ENCODE peak calls at places on chromosome 21, in seven cellular contexts. D is PC-3, K is AG10803, T is sigmoid colon, Y is dorsolateral prefrontal cortex, U is fibroblast of villous mesenchyme, H is heart right ventricle. A is an unnamed sample.

GRCh38 chr21:26236281-26236680 is 65.7 kb upstream of the APP start:
- DNase-seq in H (no peak), D (no peak), T (no peak), K (no peak), U (no peak), Y (no peak), A (no peak)

GRCh38 chr21:41674433-41674832 is 92.4 kb downstream of the RIPK4 start:
- DNase-seq in Y (no peak), K (no peak), T (no peak), U (no peak), D (no peak), H (no peak), A (no peak)

GRCh38 chr21:32256226-32256625 is 22.6 kb downstream of the MIS18A start:
- DNase-seq in U (no peak), K (no peak), T (no peak), D (no peak), H (no peak), Y (no peak), A (no peak)

GRCh38 chr21:35995522-35996088 is 64.7 kb downstream of the SETD4 start:
- DNase-seq in H (no peak), T (no peak), U (no peak), Y (no peak), K (no peak), D (peak), A (no peak)

GRCh38 chr21:41597811-41598231 is 89.9 kb upstream of the TMPRSS2 start:
- DNase-seq in Y (no peak), D (no peak), H (no peak), K (no peak), U (no peak), T (no peak), A (no peak)

GRCh38 chr21:22889445-22889844 is 1891.2 kb downstream of the NCAM2 start:
- DNase-seq in D (peak), K (no peak), U (no peak), H (no peak), T (no peak), Y (no peak), A (no peak)

GRCh38 chr21:41235214-41235613 is 67.3 kb downstream of the BACE2 start:
- DNase-seq in T (no peak), H (no peak), K (no peak), D (no peak), U (no peak), Y (no peak), A (no peak)

GRCh38 chr21:33543505-33544129 is 779 bp downstream of the SON start:
- DNase-seq in U (no peak), H (peak), Y (peak), D (peak), T (peak), K (no peak), A (no peak)

GRCh38 chr21:40425981-40426380 is 421.0 kb downstream of the DSCAM start:
- DNase-seq in D (no peak), Y (no peak), H (no peak), T (no peak), K (no peak), U (no peak), A (no peak)

GRCh38 chr21:16590186-16590585 is 860.4 kb downstream of the USP25 start:
- DNase-seq in D (no peak), Y (no peak), H (no peak), K (no peak), U (no peak), T (no peak), A (no peak)

GRCh38 chr21:35275776-35276175 is 226.7 kb upstream of the RUNX1 start:
- DNase-seq in U (no peak), D (peak), T (no peak), K (peak), H (no peak), Y (no peak), A (no peak)

GRCh38 chr21:34599534-34600101 is 15.3 kb downstream of the RCAN1 start:
- DNase-seq in U (no peak), T (no peak), D (peak), Y (no peak), H (no peak), K (no peak), A (no peak)

GRCh38 chr21:20443558-20444155 is 554.6 kb upstream of the NCAM2 start:
- DNase-seq in K (no peak), H (no peak), U (no peak), Y (no peak), D (peak), T (no peak), A (no peak)

GRCh38 chr21:45887121-45887611 is 94.4 kb upstream of the COL6A1 start:
- DNase-seq in U (peak), T (peak), D (no peak), H (peak), K (peak), Y (peak), A (no peak)

GRCh38 chr21:38039369-38039768 is 123.1 kb upstream of the KCNJ6 start:
- DNase-seq in Y (no peak), D (no peak), T (no peak), K (no peak), U (no peak), H (no peak), A (no peak)
- TF ChIP-seq CTCF in Y (no peak), D (no peak), T (no peak), K (no peak), U (no peak), H (no peak), A (no peak)

DNA sequence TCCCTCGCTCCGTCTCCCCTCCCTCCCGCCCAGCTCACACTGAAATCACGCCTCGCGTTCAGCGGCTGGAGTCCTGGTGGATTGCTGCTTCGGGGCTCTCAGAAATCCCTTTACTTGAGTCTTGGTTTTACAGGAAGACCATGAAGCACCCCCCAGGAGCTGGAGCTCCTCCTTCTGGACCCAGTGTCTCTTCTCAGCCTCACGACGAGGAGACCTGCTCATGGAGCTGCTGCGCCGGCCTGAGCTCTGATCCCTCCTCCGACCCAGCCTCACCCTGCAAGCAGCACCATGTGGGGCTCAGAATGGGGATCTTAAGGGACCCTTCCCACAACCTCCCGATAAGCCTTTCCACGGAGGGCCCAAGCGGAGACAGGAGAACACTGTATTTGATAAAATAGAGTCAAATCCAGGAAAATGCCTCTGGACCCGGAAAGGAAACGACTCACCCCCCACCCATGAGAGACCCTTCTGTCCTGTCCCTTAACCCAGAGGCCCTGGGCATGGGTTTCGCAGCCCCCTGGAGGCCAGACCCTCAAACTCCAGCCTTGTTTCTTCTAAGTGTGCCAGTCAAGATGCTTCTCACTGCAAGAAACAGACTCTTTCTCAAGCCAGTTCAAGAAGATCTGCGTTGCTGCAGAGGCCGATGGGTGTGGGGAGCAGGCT is 26.0 kb downstream of the PDE9A start:
- DNase-seq in K (no peak), H (no peak), D (no peak), U (no peak), T (no peak), Y (no peak), A (no peak)
- TF ChIP-seq CTCF in K (no peak), H (no peak), D (no peak), U (no peak), T (no peak), Y (no peak), A (no peak)

GRCh38 chr21:27424601-27425000 is 457.7 kb upstream of the ADAMTS5 start:
- DNase-seq in K (peak), U (peak), H (no peak), D (no peak), Y (no peak), T (no peak), A (no peak)

GRCh38 chr21:27423906-27424595 is 457.2 kb upstream of the ADAMTS5 start:
- DNase-seq in K (peak), H (no peak), U (peak), D (no peak), T (no peak), Y (no peak), A (no peak)

GRCh38 chr21:27425574-27425973 is 458.7 kb upstream of the ADAMTS5 start:
- DNase-seq in H (no peak), D (no peak), U (peak), Y (no peak), T (no peak), K (peak), A (no peak)

GRCh38 chr21:27426196-27426595 is 459.3 kb upstream of the ADAMTS5 start:
- DNase-seq in K (no peak), H (no peak), U (no peak), D (no peak), Y (no peak), T (no peak), A (no peak)

DNA sequence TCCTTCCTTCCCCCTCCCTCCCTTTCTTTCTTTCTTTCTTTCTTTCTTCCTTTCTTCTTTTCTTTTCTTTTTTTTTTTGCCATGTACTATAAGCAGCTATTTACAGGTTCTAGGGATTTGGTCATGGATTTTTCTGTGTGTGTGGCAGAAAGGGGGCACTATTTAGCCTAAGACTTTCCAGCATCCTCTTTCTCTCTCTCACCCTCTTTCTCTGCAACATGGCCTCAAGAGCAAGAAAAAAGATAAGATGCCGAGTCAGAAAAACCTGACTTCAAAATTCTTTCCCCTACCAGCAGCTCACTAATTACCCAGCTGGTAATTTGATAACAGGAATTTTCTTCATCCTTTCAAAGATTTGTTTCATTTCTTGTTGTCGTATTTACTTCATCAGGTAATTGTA is 458.3 kb upstream of the ADAMTS5 start:
- DNase-seq in H (no peak), Y (no peak), T (no peak), D (no peak), U (no peak), K (no peak), A (no peak)
- TF ChIP-seq CTCF in H (no peak), Y (peak), T (no peak), D (peak), U (peak), K (no peak), A (no peak)

DNA sequence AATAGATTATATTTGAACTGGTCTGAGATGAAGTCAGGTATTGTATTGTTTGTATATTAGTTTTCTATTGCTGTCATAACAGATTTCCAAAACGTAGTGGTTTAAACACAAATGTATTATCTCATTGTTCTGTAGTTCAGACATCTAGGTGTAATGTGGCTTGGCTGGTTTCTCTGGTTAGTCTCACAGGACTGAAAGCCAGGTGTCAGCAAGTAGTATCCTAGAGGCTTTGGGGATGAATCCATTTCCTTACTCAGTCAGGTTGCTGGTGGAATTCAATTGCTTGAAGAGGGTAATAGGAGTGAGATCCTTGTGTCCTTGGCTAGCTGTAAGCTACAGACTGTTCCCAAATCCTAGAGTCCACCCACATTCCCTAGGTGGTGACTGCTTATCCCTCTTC is 675.8 kb downstream of the NCAM2 start:
- DNase-seq in T (no peak), D (peak), H (no peak), K (no peak), U (no peak), Y (no peak), A (no peak)
- TF ChIP-seq CTCF in T (no peak), D (no peak), H (no peak), K (no peak), U (no peak), Y (no peak), A (no peak)